ENCODE peak calls at places on chromosomes 2 and 18, in eight cellular contexts. X is small intestine; N is SK-MEL-5; S is substantia nigra; B is stimulated activated CD4-positive, alpha-beta T cell treated with anti-CD3 and anti-CD28 coated beads, Interleukin-2, amount 100 ng/mL, for 48 hours; L is HS-5; C is foreskin keratinocyte; Z is effector memory CD4-positive, alpha-beta T cell. J is an unnamed sample.

GRCh38 chr2:110219496-110220192 is 7.3 kb upstream of the MTLN start:
- DNase-seq in L (peak), S (no peak), N (no peak), Z (no peak), X (peak), C (peak), B (no peak), J (no peak)

GRCh38 chr18:57519668-57520424 is 66.7 kb downstream of the FECH start:
- DNase-seq in N (no peak), X (peak), S (no peak), L (no peak), B (no peak), Z (no peak), C (peak), J (no peak)

GRCh38 chr18:3463052-3463451 is 13.1 kb downstream of the TGIF1 start:
- DNase-seq in N (no peak), L (no peak), C (no peak), B (no peak), Z (no peak), X (no peak), S (no peak), J (no peak)

GRCh38 chr2:159013103-159013502 is 44.7 kb downstream of the TANC1 start:
- DNase-seq in X (no peak), L (no peak), C (no peak), S (no peak), N (no peak), Z (no peak), B (no peak), J (no peak)

GRCh38 chr2:26732446-26732845 is 31.6 kb upstream of the SLC35F6 start:
- DNase-seq in L (no peak), X (no peak), N (no peak), C (no peak), S (no peak), B (no peak), Z (no peak), J (no peak)

GRCh38 chr2:232479341-232480200 is 8.1 kb downstream of the ECEL1 start:
- DNase-seq in C (no peak), L (no peak), B (no peak), X (no peak), S (no peak), Z (no peak), N (no peak), J (peak)

GRCh38 chr2:217248312-217248935 is 388.6 kb upstream of the TNP1 start:
- DNase-seq in X (no peak), C (no peak), Z (no peak), L (no peak), N (no peak), B (no peak), S (peak), J (peak)

GRCh38 chr2:223725494-223725893 is 111.9 kb downstream of the AP1S3 start:
- DNase-seq in B (no peak), X (peak), C (peak), N (peak), L (peak), S (peak), Z (no peak), J (peak)

GRCh38 chr18:65761636-65762310 is 11.0 kb downstream of the CDH7 start:
- DNase-seq in L (no peak), S (no peak), N (no peak), Z (no peak), C (no peak), B (no peak), X (no peak), J (no peak)

GRCh38 chr18:62690416-62690815 is 24.9 kb upstream of the PHLPP1 start:
- DNase-seq in L (no peak), B (no peak), S (peak), X (no peak), Z (no peak), N (peak), C (no peak), J (no peak)

J was measured in posterior vena cava.